ENCODE peak calls at places on chromosomes 4 and X, in four cellular contexts. One of them, this sample, is unnamed.

GRCh38 chr4:104446431-104446925 is 48.2 kb downstream of the CXXC4 start:
- DNase-seq in iris pigment epithelial cell: no peak
- DNase-seq in activated CD4-positive, alpha-beta T cell treated with anti-CD3 and anti-CD28 coated beads for 36 hours: no peak
- DNase-seq in breast epithelium: no peak
- DNase-seq in this sample: no peak

GRCh38 chr4:85722806-85723205 is 247.9 kb downstream of the ARHGAP24 start:
- DNase-seq in breast epithelium: no peak
- DNase-seq in activated CD4-positive, alpha-beta T cell treated with anti-CD3 and anti-CD28 coated beads for 36 hours: no peak
- DNase-seq in iris pigment epithelial cell: peak; percentile 40
- DNase-seq in this sample: no peak

GRCh38 chrX:54085666-54086065 is 41.4 kb upstream of the PHF8 start:
- DNase-seq in iris pigment epithelial cell: peak; percentile 28
- DNase-seq in activated CD4-positive, alpha-beta T cell treated with anti-CD3 and anti-CD28 coated beads for 36 hours: no peak
- DNase-seq in breast epithelium: no peak
- DNase-seq in this sample: no peak

GRCh38 chr4:115113382-115114106 is at the start of gene NDST4:
- DNase-seq in breast epithelium: no peak
- DNase-seq in iris pigment epithelial cell: peak; percentile 28
- DNase-seq in activated CD4-positive, alpha-beta T cell treated with anti-CD3 and anti-CD28 coated beads for 36 hours: no peak
- DNase-seq in this sample: peak; percentile 57

GRCh38 chr4:15893967-15894366 is 44.6 kb downstream of the FGFBP1 start:
- DNase-seq in iris pigment epithelial cell: peak; percentile 99
- DNase-seq in breast epithelium: no peak
- DNase-seq in activated CD4-positive, alpha-beta T cell treated with anti-CD3 and anti-CD28 coated beads for 36 hours: no peak
- DNase-seq in this sample: peak; percentile 78

GRCh38 chrX:2664497-2664896 is 26.6 kb upstream of the CD99 start:
- DNase-seq in iris pigment epithelial cell: peak; percentile 69
- DNase-seq in activated CD4-positive, alpha-beta T cell treated with anti-CD3 and anti-CD28 coated beads for 36 hours: peak; percentile 23
- DNase-seq in breast epithelium: no peak
- DNase-seq in this sample: peak; percentile 80

GRCh38 chrX:70479197-70479969 is 34.7 kb downstream of the DLG3 start:
- DNase-seq in iris pigment epithelial cell: peak; percentile 77
- DNase-seq in breast epithelium: no peak
- DNase-seq in activated CD4-positive, alpha-beta T cell treated with anti-CD3 and anti-CD28 coated beads for 36 hours: no peak
- DNase-seq in this sample: peak; percentile 76

GRCh38 chrX:26411045-26411444 is 195.1 kb downstream of the MAGEB5 start:
- DNase-seq in breast epithelium: no peak
- DNase-seq in iris pigment epithelial cell: no peak
- DNase-seq in activated CD4-positive, alpha-beta T cell treated with anti-CD3 and anti-CD28 coated beads for 36 hours: no peak
- DNase-seq in this sample: no peak

GRCh38 chrX:1221296-1221845 is 8.9 kb upstream of the CRLF2 start:
- DNase-seq in breast epithelium: peak; percentile 40
- DNase-seq in activated CD4-positive, alpha-beta T cell treated with anti-CD3 and anti-CD28 coated beads for 36 hours: no peak
- DNase-seq in iris pigment epithelial cell: no peak
- DNase-seq in this sample: no peak